ENCODE peak calls at places on chromosomes 6 and 20, in six cellular contexts. H, I, V, Q, P and R are unnamed samples.

GRCh38 chr6:119331676-119332286 is 17.8 kb downstream of the MAN1A1 start:
- DNase-seq in H (no peak), I (no peak), V (no peak), Q (no peak), P (no peak), R (no peak)

GRCh38 chr6:10146723-10147451 is 268.0 kb downstream of the TFAP2A start:
- DNase-seq in H (no peak), I (peak; percentile 40), V (no peak), Q (peak; percentile 74), P (peak; percentile 30), R (peak; percentile 36)

GRCh38 chr6:119713903-119714302 is 364.3 kb upstream of the MAN1A1 start:
- DNase-seq in H (no peak), I (no peak), V (no peak), Q (no peak), P (no peak), R (no peak)

GRCh38 chr20:4483961-4484360 is 237.7 kb upstream of the PRND start:
- DNase-seq in H (no peak), I (no peak), V (no peak), Q (no peak), P (no peak), R (no peak)

GRCh38 chr6:25197116-25197515 is 82.1 kb upstream of the CARMIL1 start:
- DNase-seq in H (no peak), I (no peak), V (no peak), Q (no peak), P (no peak), R (no peak)

GRCh38 chr6:31272856-31273626 is 1.1 kb upstream of the HLA-C start:
- DNase-seq in H (no peak), I (no peak), V (no peak), Q (peak; percentile 6), P (no peak), R (no peak)

GRCh38 chr6:7257521-7258230 is 55.3 kb downstream of the SSR1 start:
- DNase-seq in H (no peak), I (no peak), V (no peak), Q (no peak), P (no peak), R (no peak)

GRCh38 chr20:56940466-56940865 is 311.4 kb downstream of the TFAP2C start:
- DNase-seq in H (no peak), I (no peak), V (no peak), Q (no peak), P (no peak), R (no peak)

GRCh38 chr6:1849686-1850580 is 240.2 kb downstream of the FOXC1 start:
- DNase-seq in H (no peak), I (no peak), V (no peak), Q (no peak), P (peak; percentile 26), R (no peak)

GRCh38 chr20:17616480-17617211 is 46.8 kb downstream of the DSTN start:
- DNase-seq in H (peak; percentile 11), I (no peak), V (no peak), Q (no peak), P (no peak), R (no peak)

GRCh38 chr6:39102024-39102820 is 12.8 kb downstream of the SAYSD1 start:
- DNase-seq in H (no peak), I (no peak), V (peak; percentile 19), Q (peak; percentile 54), P (peak; percentile 5), R (no peak)

GRCh38 chr6:51753635-51754034 is 333.8 kb downstream of the PKHD1 start:
- DNase-seq in H (no peak), I (no peak), V (peak; percentile 31), Q (no peak), P (no peak), R (peak; percentile 4)

GRCh38 chr6:107340881-107341280 is 118.5 kb downstream of the PDSS2 start:
- DNase-seq in H (no peak), I (no peak), V (no peak), Q (no peak), P (no peak), R (no peak)

GRCh38 chr6:91534614-91535013 is 947.7 kb upstream of the MAP3K7 start:
- DNase-seq in H (no peak), I (no peak), V (no peak), Q (no peak), P (no peak), R (no peak)

GRCh38 chr20:16877053-16877554 is 128.9 kb downstream of the OTOR start:
- DNase-seq in H (no peak), I (no peak), V (no peak), Q (no peak), P (no peak), R (no peak)

GRCh38 chr6:84639396-84639795 is 125.0 kb downstream of the TBX18 start:
- DNase-seq in H (no peak), I (no peak), V (no peak), Q (peak; percentile 65), P (no peak), R (no peak)

GRCh38 chr6:79947191-79948173 is at the start of gene ELOVL4:
- DNase-seq in H (peak; percentile 38), I (no peak), V (peak; percentile 42), Q (peak; percentile 91), P (peak; percentile 53), R (no peak)

GRCh38 chr6:118263929-118264486 is 284.1 kb upstream of the PLN start:
- DNase-seq in H (no peak), I (peak; percentile 15), V (no peak), Q (no peak), P (peak; percentile 54), R (no peak)

GRCh38 chr20:62303327-62304226 is 780 bp downstream of the ADRM1 start:
- DNase-seq in H (no peak), I (no peak), V (peak; percentile 44), Q (peak; percentile 43), P (no peak), R (no peak)

GRCh38 chr6:29723666-29724588 is 693 bp downstream of the HLA-F start:
- DNase-seq in H (peak; percentile 83), I (no peak), V (peak; percentile 73), Q (peak; percentile 23), P (no peak), R (no peak)